ENCODE peak calls at places on chromosome 6, in five cellular contexts. L is mesenchymal stem cell; J is lower lobe of right lung; Y is CD8-positive, alpha-beta memory T cell; D is lower leg skin. A is an unnamed sample.

GRCh38 chr6:16821834-16822264 is 60.6 kb upstream of the ATXN1 start:
- DNase-seq in Y (no peak), J (no peak), L (no peak), D (no peak), A (no peak)

GRCh38 chr6:117448011-117448410 is 22.3 kb upstream of the ROS1 start:
- DNase-seq in Y (no peak), D (no peak), J (no peak), L (peak), A (no peak)

GRCh38 chr6:39197521-39198500 is 31.5 kb downstream of the KCNK5 start:
- DNase-seq in L (no peak), Y (no peak), D (no peak), J (no peak), A (peak)

GRCh38 chr6:112936476-112936875 is 589.3 kb downstream of the RFPL4B start:
- DNase-seq in L (no peak), D (no peak), Y (no peak), J (no peak), A (no peak)

GRCh38 chr6:134665029-134665723 is 284.7 kb downstream of the ALDH8A1 start:
- DNase-seq in Y (no peak), D (no peak), J (no peak), L (no peak), A (peak)

GRCh38 chr6:158505194-158505593 is 54.7 kb upstream of the TMEM181 start:
- DNase-seq in Y (no peak), D (no peak), J (no peak), L (no peak), A (no peak)

GRCh38 chr6:77633993-77634392 is 18.8 kb upstream of the MEI4 start:
- DNase-seq in L (peak), J (no peak), D (no peak), Y (no peak), A (no peak)

GRCh38 chr6:140344149-140344913 is 969.9 kb upstream of the CITED2 start:
- DNase-seq in D (no peak), L (peak), Y (no peak), J (no peak), A (no peak)

GRCh38 chr6:71239694-71240093 is 48.9 kb upstream of the OGFRL1 start:
- DNase-seq in Y (no peak), D (no peak), L (peak), J (no peak), A (no peak)

GRCh38 chr6:358432-358831 is 33.1 kb upstream of the IRF4 start:
- DNase-seq in L (no peak), D (no peak), J (peak), Y (no peak), A (no peak)

GRCh38 chr6:107763959-107764358 is 60.2 kb downstream of the SCML4 start:
- DNase-seq in Y (no peak), L (peak), J (no peak), D (no peak), A (no peak)

GRCh38 chr6:111992851-111993250 is 61.1 kb upstream of the CCN6 start:
- DNase-seq in Y (peak), L (no peak), J (no peak), D (no peak), A (no peak)

GRCh38 chr6:15520616-15521203 is 142.1 kb downstream of the DTNBP1 start:
- DNase-seq in L (no peak), J (no peak), D (no peak), Y (no peak), A (no peak)

GRCh38 chr6:150686566-150686965 is 86.9 kb downstream of the PLEKHG1 start:
- DNase-seq in Y (no peak), J (no peak), D (no peak), L (no peak), A (no peak)

GRCh38 chr6:96116674-96117073 is 100.9 kb downstream of the FUT9 start:
- DNase-seq in D (no peak), Y (no peak), J (no peak), L (no peak), A (no peak)

GRCh38 chr6:74871757-74872156 is 334.1 kb downstream of the COL12A1 start:
- DNase-seq in D (no peak), Y (no peak), J (no peak), L (no peak), A (no peak)

GRCh38 chr6:87897581-87898147 is 150.0 kb upstream of the SPACA1 start:
- DNase-seq in D (no peak), Y (no peak), J (no peak), L (no peak), A (no peak)

GRCh38 chr6:125294036-125294435 is 7.7 kb downstream of the HDDC2 start:
- DNase-seq in D (no peak), Y (no peak), L (no peak), J (no peak), A (no peak)

GRCh38 chr6:111556004-111556403 is 49.7 kb downstream of the TRAF3IP2 start:
- DNase-seq in J (no peak), Y (no peak), D (no peak), L (no peak), A (no peak)

GRCh38 chr6:45679631-45680030 is 301.9 kb upstream of the SUPT3H start:
- DNase-seq in J (no peak), Y (no peak), L (no peak), D (no peak), A (no peak)

DNA sequence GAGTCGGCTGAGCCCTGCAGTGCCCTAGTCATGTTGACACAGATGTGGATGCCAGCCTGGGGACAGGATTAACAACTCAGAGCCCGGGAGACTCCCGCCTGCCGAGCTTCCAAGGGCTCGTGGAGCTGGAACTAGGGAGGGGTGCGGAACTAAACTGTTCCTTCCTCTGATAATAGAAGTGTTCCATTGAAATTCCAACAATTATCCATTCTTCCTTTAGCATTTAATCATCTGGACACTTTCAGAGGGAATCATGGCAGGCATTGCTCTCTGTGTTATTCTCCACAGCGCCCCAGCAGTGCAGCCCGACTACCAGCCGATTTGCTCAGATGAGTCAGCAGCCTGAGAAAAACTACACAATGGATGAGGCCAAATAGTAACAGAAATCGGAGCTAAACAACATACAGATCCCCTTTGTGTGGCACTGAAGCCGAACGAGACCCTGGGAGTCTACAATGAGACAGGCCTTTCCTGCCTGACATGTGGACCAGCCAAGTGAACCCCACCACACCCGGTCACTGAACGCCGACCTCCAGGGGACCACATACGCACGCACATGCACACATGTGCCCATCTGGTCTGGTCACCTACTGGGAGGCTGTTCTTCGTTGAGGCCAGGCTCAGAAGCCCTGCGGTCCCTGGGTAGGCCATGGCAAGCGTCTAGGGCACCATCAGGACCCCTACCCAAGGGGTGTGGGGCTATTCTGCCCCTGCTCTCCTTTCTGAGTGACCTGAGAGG is 238.4 kb upstream of the AFDN start:
- DNase-seq in J (no peak), Y (no peak), L (no peak), D (no peak), A (no peak)
- H3K4me3 ChIP-seq in J (no peak), Y (no peak), L (no peak), D (no peak), A (no peak)

DNA sequence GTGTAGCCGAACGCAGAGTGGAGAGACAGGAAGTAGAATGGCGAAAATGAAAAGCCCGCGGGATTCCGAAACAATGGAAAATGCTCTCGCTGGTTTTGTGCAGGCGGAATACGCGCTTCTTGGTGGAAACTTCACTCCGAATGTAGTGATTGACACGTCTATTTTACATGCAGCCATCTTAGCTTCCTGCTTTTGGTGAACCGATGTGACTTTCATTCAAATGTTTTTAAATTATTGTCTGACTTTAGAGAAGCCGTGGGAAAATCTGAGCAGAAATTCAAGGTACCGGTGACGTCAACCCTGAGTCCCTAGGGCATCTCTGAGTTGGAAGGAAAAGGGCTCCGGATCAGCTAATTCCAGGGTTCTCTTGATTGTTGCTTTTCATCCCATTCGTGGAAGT is 11.4 kb downstream of the GPX5 start:
- DNase-seq in J (no peak), D (no peak), Y (no peak), L (no peak), A (no peak)
- H3K4me3 ChIP-seq in J (no peak), D (no peak), Y (no peak), L (no peak), A (no peak)

GRCh38 chr6:105993769-105994521 is 92.2 kb upstream of the PRDM1 start:
- DNase-seq in J (peak), L (peak), Y (peak), D (peak), A (peak)

GRCh38 chr6:105992315-105992961 is 93.7 kb upstream of the PRDM1 start:
- DNase-seq in J (peak), Y (peak), L (peak), D (peak), A (peak)

GRCh38 chr6:105994522-105995402 is 91.4 kb upstream of the PRDM1 start:
- DNase-seq in J (peak), Y (peak), L (peak), D (peak), A (peak)

GRCh38 chr6:105991561-105992314 is 94.4 kb upstream of the PRDM1 start:
- DNase-seq in L (no peak), J (peak), D (no peak), Y (peak), A (peak)

DNA sequence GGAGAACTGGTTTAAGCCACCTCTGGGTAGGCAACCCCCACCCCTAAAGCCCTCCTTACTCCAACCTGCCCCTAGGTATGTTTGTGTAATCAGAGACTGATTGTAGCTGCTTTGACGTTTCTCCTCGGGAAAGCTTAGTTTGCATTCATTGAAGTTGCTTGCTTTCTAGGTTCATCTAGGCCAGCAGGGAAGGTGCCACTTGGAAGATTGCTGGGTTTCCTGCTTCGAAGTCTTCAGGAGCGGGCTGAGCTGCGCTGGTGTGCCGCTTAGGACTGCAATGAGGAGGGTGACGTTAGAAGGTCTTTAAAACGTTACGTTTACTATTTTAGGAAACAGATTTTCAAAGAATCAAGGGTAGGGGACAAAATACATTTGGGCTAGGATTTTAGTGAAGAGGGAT is 92.8 kb upstream of the PRDM1 start:
- DNase-seq in L (peak), Y (no peak), D (no peak), J (no peak), A (no peak)
- H3K4me3 ChIP-seq in L (no peak), Y (peak), D (no peak), J (peak), A (no peak)

GRCh38 chr6:27281105-27281539 is 31.0 kb downstream of the POM121L2 start:
- DNase-seq in J (no peak), Y (no peak), L (no peak), D (no peak), A (no peak)
- H3K4me3 ChIP-seq in J (no peak), Y (no peak), L (no peak), D (no peak), A (no peak)

GRCh38 chr6:25882066-25882496 is 8.0 kb upstream of the SLC17A3 start:
- DNase-seq in Y (peak), J (peak), D (no peak), L (no peak), A (no peak)
- H3K4me3 ChIP-seq in Y (no peak), J (peak), D (no peak), L (no peak), A (no peak)